ENCODE peak calls at places on chromosomes 12 and 14, in nine cellular contexts. M, Y, H, U, A, W, O, N and C are unnamed samples.

GRCh38 chr14:34426313-34427295 is 35.4 kb downstream of the SPTSSA start:
- DNase-seq in N (no peak), M (no peak), Y (peak; percentile 50), O (peak; percentile 85), H (no peak), W (no peak), U (no peak), A (peak; percentile 52), C (no peak)

GRCh38 chr12:119308743-119309456 is 25.6 kb upstream of the CCDC60 start:
- DNase-seq in U (no peak), W (no peak), A (no peak), Y (no peak), H (no peak), N (no peak), O (no peak), M (no peak), C (no peak)

GRCh38 chr14:52553002-52553670 is 500 bp downstream of the GPR137C start:
- DNase-seq in N (peak; percentile 48), W (no peak), H (peak; percentile 68), Y (peak; percentile 2), A (peak; percentile 47), O (peak; percentile 39), M (peak; percentile 71), U (no peak), C (no peak)

GRCh38 chr12:13777374-13777773 is 204.0 kb downstream of the GRIN2B start:
- DNase-seq in M (no peak), N (no peak), Y (no peak), A (no peak), U (no peak), H (no peak), O (no peak), W (no peak), C (no peak)

GRCh38 chr14:99758121-99758871 is 34.9 kb upstream of the EML1 start:
- DNase-seq in M (peak; percentile 48), H (no peak), W (no peak), O (no peak), A (no peak), Y (peak; percentile 85), N (peak; percentile 97), U (peak; percentile 84), C (peak; percentile 96)

GRCh38 chr14:30521899-30522736 is 36.8 kb upstream of the G2E3 start:
- DNase-seq in U (no peak), O (no peak), N (peak; percentile 60), W (no peak), Y (peak; percentile 71), H (peak; percentile 58), M (no peak), A (no peak), C (peak; percentile 47)

GRCh38 chr12:115134298-115134697 is 450.3 kb upstream of the TBX3 start:
- DNase-seq in W (no peak), N (no peak), U (no peak), H (no peak), O (no peak), A (no peak), Y (no peak), M (no peak), C (no peak)

GRCh38 chr14:89915114-89915878 is 39.2 kb downstream of the EFCAB11 start:
- DNase-seq in N (peak; percentile 84), O (peak; percentile 67), W (peak; percentile 38), H (peak; percentile 73), M (no peak), U (peak; percentile 86), A (peak; percentile 74), Y (peak; percentile 85), C (peak; percentile 71)

GRCh38 chr14:73599494-73599893 is 7.8 kb downstream of the ACOT4 start:
- DNase-seq in A (no peak), H (no peak), U (no peak), Y (no peak), O (no peak), M (no peak), W (no peak), N (no peak), C (no peak)

GRCh38 chr12:111124183-111124582 is 203.8 kb upstream of the MYL2 start:
- DNase-seq in O (no peak), Y (no peak), H (no peak), W (no peak), M (no peak), A (no peak), N (no peak), U (no peak), C (no peak)

GRCh38 chr14:77204457-77204796 is 22.8 kb downstream of the TMEM63C start:
- DNase-seq in W (no peak), Y (no peak), N (no peak), A (peak; percentile 19), O (no peak), H (no peak), U (no peak), M (no peak), C (no peak)

GRCh38 chr14:68793734-68794129 is 865 bp upstream of the ZFP36L1 start:
- DNase-seq in W (no peak), Y (no peak), N (no peak), U (no peak), M (no peak), H (no peak), O (no peak), A (no peak), C (no peak)

GRCh38 chr12:67388331-67389163 is 119.4 kb downstream of the CAND1 start:
- DNase-seq in W (no peak), A (no peak), M (no peak), O (no peak), U (no peak), N (no peak), H (peak; percentile 28), Y (no peak), C (no peak)

DNA sequence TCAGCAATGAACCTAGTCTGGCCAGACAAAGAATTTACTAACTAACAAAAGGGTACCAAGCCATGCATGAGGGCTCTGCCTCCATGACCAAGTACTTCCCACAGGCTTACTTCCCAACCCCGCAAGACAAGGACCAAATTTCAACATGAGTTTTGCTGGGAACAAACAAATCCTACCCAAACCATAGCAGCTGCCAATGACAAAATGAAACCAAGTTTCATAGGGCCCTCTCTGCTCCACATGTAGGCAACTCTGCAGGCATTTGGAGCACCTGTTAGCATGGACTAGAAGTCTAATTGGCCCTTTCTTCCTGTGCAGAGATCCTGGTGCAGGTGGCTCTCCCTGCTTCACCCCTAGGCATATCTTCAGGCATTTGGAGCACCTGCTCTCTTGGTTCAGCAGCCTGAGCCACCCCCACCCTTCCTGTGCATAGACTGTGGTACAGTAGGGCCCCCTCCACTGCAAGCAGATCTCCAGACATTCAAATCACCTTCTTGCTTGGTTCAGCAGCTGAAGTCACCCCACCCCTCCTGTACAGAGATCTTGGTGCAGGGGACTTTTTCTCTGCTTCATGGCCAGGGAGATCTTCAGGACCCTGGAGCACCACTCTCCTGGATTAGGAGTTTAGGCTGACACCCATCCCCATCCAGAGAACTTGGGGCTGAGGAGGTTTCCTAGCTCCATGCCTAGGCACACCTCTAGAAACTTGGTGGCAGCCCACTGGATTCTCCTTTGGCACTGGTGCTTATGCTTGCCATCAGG is 308.7 kb downstream of the RPAP3 start:
- DNase-seq in M (no peak), Y (no peak), W (no peak), H (no peak), O (no peak), U (no peak), N (no peak), A (no peak), C (peak; percentile 43)
- TF ChIP-seq CTCF in M (no peak), Y (no peak), W (no peak), H (no peak), O (no peak), U (no peak), N (no peak), A (no peak), C (no peak)

DNA sequence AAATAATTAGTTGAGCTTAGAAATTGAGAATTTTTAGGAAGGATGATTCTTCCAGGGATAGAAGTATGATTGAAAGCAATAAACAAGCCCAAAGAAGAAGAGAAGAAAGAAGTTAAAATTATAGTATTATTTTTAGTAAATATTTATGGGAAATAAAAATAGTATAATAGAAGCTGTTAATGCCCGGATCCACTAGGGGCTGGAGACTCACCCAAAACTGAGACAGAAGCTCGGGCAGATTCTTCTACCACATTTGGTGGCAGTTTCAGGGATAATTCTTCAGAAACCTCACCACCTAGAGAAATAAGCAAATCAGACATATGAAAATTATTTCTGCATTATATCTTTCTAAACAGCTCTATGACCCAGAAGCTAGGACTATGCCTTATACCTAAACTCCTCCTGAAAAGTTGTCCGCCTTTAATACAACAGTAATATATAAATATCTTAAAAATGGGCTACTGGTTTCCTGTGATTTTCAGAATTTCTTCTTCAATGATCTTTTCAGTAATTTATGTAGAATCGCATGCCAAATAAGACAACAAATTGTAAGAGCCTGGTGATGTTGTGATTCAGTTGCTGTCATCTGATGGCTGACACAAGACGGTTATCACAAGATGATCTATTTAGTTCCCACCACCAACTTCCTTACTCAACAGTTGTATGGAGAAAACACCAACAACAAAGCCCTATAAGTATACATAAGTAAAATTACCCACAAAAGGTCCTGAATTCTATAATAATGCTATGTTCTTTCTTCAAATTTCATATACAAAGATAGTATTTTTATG is 35.6 kb downstream of the A2M start:
- DNase-seq in W (no peak), O (no peak), N (no peak), H (no peak), Y (no peak), M (no peak), A (no peak), U (no peak), C (no peak)
- TF ChIP-seq CTCF in W (no peak), O (no peak), N (no peak), H (no peak), Y (no peak), M (no peak), A (no peak), U (peak; percentile 16), C (no peak)

GRCh38 chr12:127363392-127363791 is 903.6 kb upstream of the TMEM132C start:
- DNase-seq in W (no peak), A (no peak), M (no peak), Y (no peak), N (peak; percentile 56), H (peak; percentile 40), O (no peak), U (peak; percentile 31), C (no peak)
- TF ChIP-seq CTCF in W (no peak), A (no peak), M (no peak), Y (peak; percentile 35), N (peak; percentile 31), H (no peak), O (no peak), U (peak; percentile 70), C (peak; percentile 45)

GRCh38 chr14:64038857-64039542 is 186.2 kb downstream of the SYNE2 start:
- DNase-seq in M (no peak), W (no peak), H (no peak), A (no peak), O (no peak), U (no peak), N (peak; percentile 10), Y (peak; percentile 34), C (peak; percentile 29)

GRCh38 chr14:64045091-64045490 is 192.3 kb downstream of the SYNE2 start:
- DNase-seq in Y (no peak), U (no peak), W (no peak), H (no peak), M (no peak), O (no peak), N (no peak), A (no peak), C (no peak)

GRCh38 chr14:64035143-64035542 is 182.3 kb downstream of the SYNE2 start:
- DNase-seq in W (no peak), O (no peak), M (no peak), A (no peak), Y (peak; percentile 19), N (peak; percentile 59), H (no peak), U (no peak), C (peak; percentile 61)

DNA sequence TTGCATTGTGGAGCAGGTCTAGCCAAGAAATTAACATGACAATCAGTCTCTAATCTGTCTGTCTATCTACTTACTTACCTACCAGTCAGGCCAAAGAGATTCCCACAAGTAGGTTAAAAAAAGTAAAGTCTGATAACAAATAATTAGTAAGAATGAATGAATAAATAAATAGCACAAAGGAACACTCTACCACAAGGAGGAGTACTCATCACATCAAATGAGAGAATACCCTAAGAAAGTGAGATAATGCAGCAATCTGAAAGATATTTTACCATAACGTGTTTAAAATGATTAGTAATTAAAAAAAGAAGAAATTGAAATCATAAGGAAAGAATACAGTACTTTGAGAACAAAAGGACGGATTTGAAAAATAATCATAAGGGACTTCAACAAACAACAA is 187.2 kb downstream of the SYNE2 start:
- DNase-seq in O (no peak), M (no peak), Y (peak; percentile 33), A (no peak), N (peak; percentile 43), H (no peak), W (no peak), U (no peak), C (peak; percentile 23)
- TF ChIP-seq CTCF in O (no peak), M (no peak), Y (peak; percentile 31), A (peak; percentile 21), N (peak; percentile 32), H (peak; percentile 23), W (no peak), U (no peak), C (peak; percentile 55)